ENCODE peak calls at places on chromosomes 12 and 14, in four cellular contexts. One of them, this sample, is unnamed.

GRCh38 chr12:52495385-52495784 is 2.3 kb upstream of the KRT6A start:
- DNase-seq in right lobe of liver: no peak
- DNase-seq in H9: peak
- DNase-seq in left lung: no peak
- DNase-seq in this sample: no peak

GRCh38 chr12:121111684-121112083 is 21.0 kb upstream of the P2RX7 start:
- DNase-seq in right lobe of liver: no peak
- DNase-seq in left lung: no peak
- DNase-seq in H9: no peak
- DNase-seq in this sample: no peak

GRCh38 chr12:100672075-100672592 is 98.7 kb downstream of the GAS2L3 start:
- DNase-seq in right lobe of liver: no peak
- DNase-seq in left lung: peak
- DNase-seq in H9: peak
- DNase-seq in this sample: no peak

GRCh38 chr12:27906127-27906500 is 66.4 kb downstream of the PTHLH start:
- DNase-seq in left lung: no peak
- DNase-seq in right lobe of liver: no peak
- DNase-seq in H9: no peak
- DNase-seq in this sample: no peak

GRCh38 chr12:77352941-77353340 is 287.6 kb upstream of the E2F7 start:
- DNase-seq in H9: no peak
- DNase-seq in right lobe of liver: no peak
- DNase-seq in left lung: no peak
- DNase-seq in this sample: no peak

GRCh38 chr14:68619805-68620574 is 172.9 kb downstream of the ZFP36L1 start:
- DNase-seq in left lung: no peak
- DNase-seq in right lobe of liver: no peak
- DNase-seq in H9: no peak
- DNase-seq in this sample: peak

GRCh38 chr12:93042684-93043083 is 113.6 kb upstream of the EEA1 start:
- DNase-seq in right lobe of liver: no peak
- DNase-seq in left lung: no peak
- DNase-seq in H9: no peak
- DNase-seq in this sample: no peak

GRCh38 chr14:45716506-45716905 is 463.5 kb upstream of the MIS18BP1 start:
- DNase-seq in left lung: no peak
- DNase-seq in right lobe of liver: no peak
- DNase-seq in H9: peak
- DNase-seq in this sample: no peak

GRCh38 chr12:56878010-56878339 is 56.2 kb downstream of the SDR9C7 start:
- DNase-seq in right lobe of liver: no peak
- DNase-seq in left lung: no peak
- DNase-seq in H9: no peak
- DNase-seq in this sample: no peak

GRCh38 chr12:6352198-6353173 is 10.6 kb upstream of the TNFRSF1A start:
- DNase-seq in right lobe of liver: no peak
- DNase-seq in H9: no peak
- DNase-seq in left lung: no peak
- DNase-seq in this sample: no peak

GRCh38 chr12:51923506-51924365 is 16.4 kb downstream of the ACVRL1 start:
- DNase-seq in left lung: peak
- DNase-seq in H9: peak
- DNase-seq in right lobe of liver: peak
- DNase-seq in this sample: peak

GRCh38 chr14:93318927-93319326 is 13.9 kb downstream of the BTBD7 start:
- DNase-seq in left lung: no peak
- DNase-seq in H9: no peak
- DNase-seq in right lobe of liver: no peak
- DNase-seq in this sample: no peak

GRCh38 chr12:94073441-94074051 is 74.8 kb upstream of the PLXNC1 start:
- DNase-seq in left lung: no peak
- DNase-seq in right lobe of liver: no peak
- DNase-seq in H9: no peak
- DNase-seq in this sample: peak

GRCh38 chr12:113302925-113303640 is 31.8 kb downstream of the SLC8B1 start:
- DNase-seq in left lung: peak
- DNase-seq in H9: no peak
- DNase-seq in right lobe of liver: no peak
- DNase-seq in this sample: no peak

GRCh38 chr12:113299619-113300237 is 35.2 kb downstream of the SLC8B1 start:
- DNase-seq in right lobe of liver: no peak
- DNase-seq in left lung: peak
- DNase-seq in H9: peak
- DNase-seq in this sample: peak

GRCh38 chr12:113301811-113302210 is 33.1 kb downstream of the SLC8B1 start:
- DNase-seq in left lung: peak
- DNase-seq in H9: no peak
- DNase-seq in right lobe of liver: no peak
- DNase-seq in this sample: no peak

GRCh38 chr12:113305281-113305856 is 29.5 kb downstream of the SLC8B1 start:
- DNase-seq in left lung: peak
- DNase-seq in H9: no peak
- DNase-seq in right lobe of liver: no peak
- DNase-seq in this sample: no peak

DNA sequence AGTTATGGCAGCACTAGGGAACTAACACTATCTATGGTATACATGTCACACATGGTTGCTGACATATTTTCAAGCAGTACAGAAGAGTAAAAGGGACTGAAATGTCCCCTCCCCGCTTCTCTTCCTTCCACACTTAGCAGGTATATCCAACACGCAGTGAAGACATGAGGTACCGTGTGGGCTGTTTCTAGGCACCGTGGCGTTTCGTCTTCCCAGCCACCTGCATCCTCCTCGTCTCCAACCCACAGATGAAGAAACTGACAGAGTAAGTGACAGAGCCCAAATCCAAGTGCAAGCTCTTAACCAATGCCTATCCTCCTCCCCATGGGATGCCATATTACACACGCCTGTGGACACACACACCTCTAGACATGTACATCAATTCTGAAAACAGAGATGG is 32.4 kb downstream of the SLC8B1 start:
- DNase-seq in right lobe of liver: no peak
- DNase-seq in H9: no peak
- DNase-seq in left lung: peak
- DNase-seq in this sample: no peak
- H3K27ac ChIP-seq in right lobe of liver: no peak
- H3K27ac ChIP-seq in H9: no peak
- H3K27ac ChIP-seq in left lung: no peak
- H3K27ac ChIP-seq in this sample: no peak

DNA sequence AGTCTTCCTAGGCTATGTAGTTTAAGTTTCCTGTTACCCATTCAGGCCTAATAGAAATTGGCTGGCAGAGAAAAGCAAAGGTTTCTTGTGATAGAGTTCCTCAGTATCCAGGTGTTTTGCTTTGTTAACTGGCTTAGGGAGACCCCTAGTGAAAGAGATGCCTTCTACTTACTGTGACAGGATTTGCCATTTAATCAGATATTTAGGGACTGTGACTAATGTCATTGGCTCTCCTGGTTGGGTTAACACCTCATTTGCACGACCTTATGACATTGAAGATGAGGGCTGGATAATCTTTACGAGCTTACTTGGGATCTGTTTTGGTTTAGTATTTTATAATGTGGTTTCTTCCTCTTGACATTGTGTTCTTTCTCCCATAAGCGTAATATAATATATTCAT is 5.8 kb downstream of the MON2 start:
- DNase-seq in left lung: no peak
- DNase-seq in right lobe of liver: no peak
- DNase-seq in H9: no peak
- DNase-seq in this sample: no peak
- TF ChIP-seq CTCF in left lung: no peak
- TF ChIP-seq CTCF in right lobe of liver: no peak
- TF ChIP-seq CTCF in H9: peak
- TF ChIP-seq CTCF in this sample: no peak

GRCh38 chr14:105475916-105476845 is 1.6 kb downstream of the CRIP2 start:
- DNase-seq in left lung: no peak
- DNase-seq in right lobe of liver: peak
- DNase-seq in H9: peak
- DNase-seq in this sample: peak
- H3K27ac ChIP-seq in left lung: peak
- H3K27ac ChIP-seq in right lobe of liver: peak
- H3K27ac ChIP-seq in H9: no peak
- H3K27ac ChIP-seq in this sample: peak

GRCh38 chr14:81454572-81455218 is 54.6 kb upstream of the STON2 start:
- DNase-seq in H9: no peak
- DNase-seq in right lobe of liver: no peak
- DNase-seq in left lung: no peak
- DNase-seq in this sample: no peak

GRCh38 chr14:81450976-81451375 is 50.9 kb upstream of the STON2 start:
- DNase-seq in H9: no peak
- DNase-seq in left lung: no peak
- DNase-seq in right lobe of liver: no peak
- DNase-seq in this sample: no peak

GRCh38 chr14:81453166-81453766 is 53.1 kb upstream of the STON2 start:
- DNase-seq in H9: peak
- DNase-seq in right lobe of liver: peak
- DNase-seq in left lung: no peak
- DNase-seq in this sample: no peak

GRCh38 chr14:81452341-81452740 is 52.2 kb upstream of the STON2 start:
- DNase-seq in left lung: no peak
- DNase-seq in H9: no peak
- DNase-seq in right lobe of liver: no peak
- DNase-seq in this sample: no peak

GRCh38 chr14:81452766-81453165 is 52.6 kb upstream of the STON2 start:
- DNase-seq in left lung: peak
- DNase-seq in right lobe of liver: no peak
- DNase-seq in H9: no peak
- DNase-seq in this sample: no peak
- TF ChIP-seq CTCF in left lung: no peak
- TF ChIP-seq CTCF in right lobe of liver: no peak
- TF ChIP-seq CTCF in H9: no peak
- TF ChIP-seq CTCF in this sample: no peak

GRCh38 chr12:131900397-131900796 is 6.0 kb downstream of the ULK1 start:
- DNase-seq in H9: no peak
- DNase-seq in left lung: peak
- DNase-seq in right lobe of liver: no peak
- DNase-seq in this sample: no peak
- H3K27ac ChIP-seq in H9: no peak
- H3K27ac ChIP-seq in left lung: no peak
- H3K27ac ChIP-seq in right lobe of liver: no peak
- H3K27ac ChIP-seq in this sample: no peak

GRCh38 chr12:2583642-2584041 is 211.1 kb upstream of the FKBP4 start:
- DNase-seq in left lung: no peak
- DNase-seq in right lobe of liver: no peak
- DNase-seq in H9: no peak
- DNase-seq in this sample: no peak
- TF ChIP-seq CTCF in left lung: no peak
- TF ChIP-seq CTCF in right lobe of liver: no peak
- TF ChIP-seq CTCF in H9: no peak
- TF ChIP-seq CTCF in this sample: no peak

GRCh38 chr14:79822034-79822433 is 389.3 kb downstream of the DIO2 start:
- DNase-seq in right lobe of liver: no peak
- DNase-seq in H9: no peak
- DNase-seq in left lung: no peak
- DNase-seq in this sample: no peak
- H3K27ac ChIP-seq in right lobe of liver: no peak
- H3K27ac ChIP-seq in H9: no peak
- H3K27ac ChIP-seq in left lung: no peak
- H3K27ac ChIP-seq in this sample: no peak

GRCh38 chr14:42421377-42422078 is 814.9 kb downstream of the LRFN5 start:
- DNase-seq in H9: no peak
- DNase-seq in right lobe of liver: no peak
- DNase-seq in left lung: no peak
- DNase-seq in this sample: no peak

GRCh38 chr14:42424501-42424900 is 817.8 kb downstream of the LRFN5 start:
- DNase-seq in left lung: no peak
- DNase-seq in right lobe of liver: no peak
- DNase-seq in H9: no peak
- DNase-seq in this sample: no peak

GRCh38 chr14:42420071-42420470 is 813.4 kb downstream of the LRFN5 start:
- DNase-seq in left lung: no peak
- DNase-seq in right lobe of liver: no peak
- DNase-seq in H9: no peak
- DNase-seq in this sample: no peak
- TF ChIP-seq CTCF in left lung: no peak
- TF ChIP-seq CTCF in right lobe of liver: no peak
- TF ChIP-seq CTCF in H9: no peak
- TF ChIP-seq CTCF in this sample: no peak

GRCh38 chr12:116558280-116559079 is 701 bp upstream of the MAP1LC3B2 start:
- DNase-seq in right lobe of liver: no peak
- DNase-seq in H9: no peak
- DNase-seq in left lung: no peak
- DNase-seq in this sample: no peak
- H3K27ac ChIP-seq in right lobe of liver: no peak
- H3K27ac ChIP-seq in H9: no peak
- H3K27ac ChIP-seq in left lung: peak
- H3K27ac ChIP-seq in this sample: peak

GRCh38 chr12:13164271-13164670 is 32.3 kb upstream of the EMP1 start:
- DNase-seq in right lobe of liver: no peak
- DNase-seq in H9: no peak
- DNase-seq in left lung: no peak
- DNase-seq in this sample: no peak

GRCh38 chr12:13163868-13164267 is 32.7 kb upstream of the EMP1 start:
- DNase-seq in left lung: no peak
- DNase-seq in right lobe of liver: no peak
- DNase-seq in H9: no peak
- DNase-seq in this sample: no peak

GRCh38 chr12:13162904-13163303 is 33.6 kb upstream of the EMP1 start:
- DNase-seq in right lobe of liver: no peak
- DNase-seq in H9: no peak
- DNase-seq in left lung: no peak
- DNase-seq in this sample: no peak

GRCh38 chr12:13164859-13165577 is 31.5 kb upstream of the EMP1 start:
- DNase-seq in left lung: no peak
- DNase-seq in H9: no peak
- DNase-seq in right lobe of liver: no peak
- DNase-seq in this sample: no peak

GRCh38 chr12:13161172-13161571 is 35.4 kb upstream of the EMP1 start:
- DNase-seq in right lobe of liver: no peak
- DNase-seq in H9: no peak
- DNase-seq in left lung: no peak
- DNase-seq in this sample: no peak
- TF ChIP-seq CTCF in right lobe of liver: no peak
- TF ChIP-seq CTCF in H9: peak
- TF ChIP-seq CTCF in left lung: peak
- TF ChIP-seq CTCF in this sample: no peak